ENCODE peak calls at places on chromosomes 16 and 17, in six cellular contexts. H is GM23248, L is IMR-90, Q is PC-3, Z is Karpas-422, D is mammary epithelial cell. M is an unnamed sample.
A peak's percentile ranks its signal among the peaks of the same experiment; 100 is the strongest.

GRCh38 chr17:9427460-9428315 is 147.9 kb downstream of the STX8 start:
- DNase-seq in H (no peak), L (peak; percentile 41), Q (no peak), Z (no peak), D (peak; percentile 20), M (no peak)

GRCh38 chr17:28712037-28712704 is 483 bp upstream of the PROCA1 start:
- DNase-seq in H (no peak), L (no peak), Q (no peak), Z (peak; percentile 90), D (no peak), M (peak; percentile 75)

GRCh38 chr17:82787081-82787848 is 35.4 kb downstream of the TBCD start:
- DNase-seq in H (peak; percentile 98), L (no peak), Q (no peak), Z (no peak), D (peak; percentile 97), M (no peak)

GRCh38 chr16:27242868-27243590 is 25.5 kb downstream of the NSMCE1 start:
- DNase-seq in H (peak; percentile 87), L (peak; percentile 98), Q (peak; percentile 72), Z (no peak), D (no peak), M (peak; percentile 52)

GRCh38 chr17:32112416-32112815 is 29.9 kb upstream of the RHOT1 start:
- DNase-seq in H (no peak), L (no peak), Q (no peak), Z (no peak), D (no peak), M (no peak)

GRCh38 chr17:34703533-34703932 is 124.2 kb downstream of the TMEM132E start:
- DNase-seq in H (peak; percentile 60), L (peak; percentile 43), Q (peak; percentile 48), Z (peak; percentile 74), D (peak; percentile 5), M (peak; percentile 74)

GRCh38 chr17:31319253-31319661 is 2.2 kb downstream of the EVI2A start:
- DNase-seq in H (no peak), L (no peak), Q (no peak), Z (peak; percentile 95), D (no peak), M (no peak)

GRCh38 chr16:22232277-22233049 is 26.4 kb downstream of the EEF2K start:
- DNase-seq in H (peak; percentile 15), L (peak; percentile 72), Q (peak; percentile 89), Z (no peak), D (peak; percentile 72), M (no peak)

GRCh38 chr16:58832496-58832895 is 98.4 kb upstream of the GOT2 start:
- DNase-seq in H (no peak), L (no peak), Q (no peak), Z (no peak), D (no peak), M (no peak)

GRCh38 chr17:59812139-59812538 is 80.6 kb downstream of the TUBD1 start:
- DNase-seq in H (no peak), L (no peak), Q (no peak), Z (peak; percentile 14), D (no peak), M (no peak)

GRCh38 chr17:61583242-61583641 is 7.8 kb downstream of the NACA2 start:
- DNase-seq in H (peak; percentile 79), L (peak; percentile 83), Q (peak; percentile 86), Z (peak; percentile 70), D (peak; percentile 55), M (no peak)

GRCh38 chr17:21376835-21377690 is 906 bp downstream of the KCNJ12 start:
- DNase-seq in H (peak; percentile 73), L (peak; percentile 8), Q (peak; percentile 43), Z (no peak), D (peak; percentile 23), M (no peak)

GRCh38 chr17:49553676-49554335 is 21.9 kb upstream of the NXPH3 start:
- DNase-seq in H (no peak), L (no peak), Q (no peak), Z (no peak), D (no peak), M (no peak)

GRCh38 chr16:17416461-17417221 is 54.1 kb downstream of the XYLT1 start:
- DNase-seq in H (peak; percentile 67), L (peak; percentile 38), Q (no peak), Z (peak; percentile 95), D (no peak), M (no peak)

GRCh38 chr16:626174-626765 is 4.5 kb upstream of the WFIKKN1 start:
- DNase-seq in H (no peak), L (no peak), Q (no peak), Z (no peak), D (no peak), M (no peak)
- H3K27ac ChIP-seq in H (peak overlapping the region; percentile 87), L (peak overlapping the region; percentile 75), Q (peak overlapping the region; percentile 44), Z (no peak overlapping the region), D (no peak overlapping the region), M (no peak overlapping the region)

GRCh38 chr16:48629531-48629930 is 19.6 kb upstream of the N4BP1 start:
- DNase-seq in H (no peak), L (no peak), Q (no peak), Z (no peak), D (no peak), M (no peak)

GRCh38 chr16:48632137-48632774 is 22.3 kb upstream of the N4BP1 start:
- DNase-seq in H (no peak), L (no peak), Q (no peak), Z (no peak), D (no peak), M (no peak)

GRCh38 chr16:48628359-48628985 is 18.5 kb upstream of the N4BP1 start:
- DNase-seq in H (no peak), L (no peak), Q (no peak), Z (no peak), D (no peak), M (no peak)

GRCh38 chr16:48627148-48627547 is 17.2 kb upstream of the N4BP1 start:
- DNase-seq in H (no peak), L (no peak), Q (no peak), Z (no peak), D (no peak), M (no peak)

DNA sequence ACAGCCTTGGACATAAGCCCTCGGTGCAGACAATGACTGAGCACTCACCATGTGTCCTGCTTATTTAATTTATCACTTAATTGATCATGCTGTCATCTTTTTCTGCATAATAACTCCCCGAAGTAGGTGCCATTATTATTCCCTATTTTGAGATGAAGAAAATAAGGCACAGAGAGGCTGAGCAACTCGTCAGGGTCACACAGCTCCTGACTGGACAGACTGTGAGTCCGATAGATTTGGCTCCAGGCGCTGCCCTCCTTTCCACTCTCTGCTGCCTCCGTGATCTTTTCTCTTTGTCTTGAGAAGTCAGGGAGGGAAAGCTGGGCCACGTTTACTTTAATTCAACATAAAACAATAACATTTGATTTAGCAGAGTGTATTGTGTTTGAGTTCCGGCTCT is 19.0 kb upstream of the N4BP1 start:
- DNase-seq in H (no peak), L (no peak), Q (no peak), Z (no peak), D (no peak), M (no peak)
- H2AFZ ChIP-seq in H (no peak overlapping the region), L (no peak overlapping the region), Q (no peak overlapping the region), Z (no peak overlapping the region), D (no peak overlapping the region), M (no peak overlapping the region)

GRCh38 chr16:84619103-84619460 is 1.2 kb upstream of the COTL1 start:
- DNase-seq in H (no peak), L (no peak), Q (no peak), Z (no peak), D (no peak), M (no peak)
- H3K4me3 ChIP-seq in H (peak overlapping the region; percentile 68), L (no peak overlapping the region), Q (peak overlapping the region; percentile 42), Z (peak overlapping the region; percentile 38), D (no peak overlapping the region), M (no peak overlapping the region)

GRCh38 chr16:80948886-80949502 is 57.7 kb downstream of the CMC2 start:
- DNase-seq in H (peak; percentile 63), L (peak; percentile 20), Q (peak; percentile 48), Z (peak; percentile 85), D (no peak), M (peak; percentile 21)
- H3K27ac ChIP-seq in H (no peak overlapping the region), L (no peak overlapping the region), Q (peak overlapping the region; percentile 21), Z (no peak overlapping the region), D (no peak overlapping the region), M (no peak overlapping the region)

DNA sequence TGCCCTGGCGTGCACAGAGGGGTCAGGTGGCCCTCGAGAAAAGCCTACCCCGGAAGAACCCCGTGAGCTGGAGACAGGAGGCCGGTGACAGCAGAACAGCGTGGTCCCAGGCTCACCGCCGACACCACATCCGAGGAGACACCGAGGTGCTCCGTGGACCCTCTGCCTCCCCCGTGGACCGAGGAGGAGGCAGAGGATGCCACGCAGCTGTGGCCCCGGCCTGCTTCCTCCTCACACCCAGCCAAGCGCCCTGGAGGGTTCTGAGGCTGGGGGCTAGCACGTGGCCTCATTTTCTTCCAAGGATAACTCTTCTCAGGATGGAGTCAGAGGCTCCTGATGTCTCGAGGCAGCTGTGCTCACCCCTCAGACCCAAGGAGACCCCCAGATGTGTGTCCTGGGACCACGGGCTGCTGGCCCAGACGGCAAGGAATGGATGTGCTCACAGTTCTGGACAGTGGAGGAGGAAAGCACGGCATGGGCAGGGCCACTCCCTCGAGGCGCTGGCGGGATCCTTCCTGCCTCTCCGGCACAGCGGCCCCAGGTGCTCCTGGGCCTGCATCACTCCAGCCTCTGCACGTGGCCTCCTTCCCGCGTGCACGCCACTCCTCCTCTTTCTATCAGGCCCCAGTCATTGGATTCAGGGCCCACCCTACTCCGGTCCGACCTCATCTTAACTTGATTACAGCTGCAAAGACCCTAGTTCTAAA is 4.4 kb upstream of the PVALEF start:
- DNase-seq in H (no peak), L (no peak), Q (no peak), Z (no peak), D (no peak), M (no peak)
- H2AFZ ChIP-seq in H (no peak overlapping the region), L (no peak overlapping the region), Q (no peak overlapping the region), Z (no peak overlapping the region), D (no peak overlapping the region), M (no peak overlapping the region)

GRCh38 chr17:68328676-68329075 is 37.4 kb downstream of the ARSG start:
- DNase-seq in H (no peak), L (peak; percentile 7), Q (peak; percentile 73), Z (no peak), D (peak; percentile 82), M (no peak)

GRCh38 chr17:68325961-68326360 is 34.7 kb downstream of the ARSG start:
- DNase-seq in H (no peak), L (no peak), Q (no peak), Z (no peak), D (no peak), M (no peak)

GRCh38 chr17:68326681-68327080 is 35.4 kb downstream of the ARSG start:
- DNase-seq in H (peak; percentile 38), L (peak; percentile 21), Q (no peak), Z (no peak), D (peak; percentile 42), M (no peak)

GRCh38 chr17:68329331-68329730 is 38.0 kb downstream of the ARSG start:
- DNase-seq in H (no peak), L (no peak), Q (no peak), Z (no peak), D (no peak), M (no peak)

DNA sequence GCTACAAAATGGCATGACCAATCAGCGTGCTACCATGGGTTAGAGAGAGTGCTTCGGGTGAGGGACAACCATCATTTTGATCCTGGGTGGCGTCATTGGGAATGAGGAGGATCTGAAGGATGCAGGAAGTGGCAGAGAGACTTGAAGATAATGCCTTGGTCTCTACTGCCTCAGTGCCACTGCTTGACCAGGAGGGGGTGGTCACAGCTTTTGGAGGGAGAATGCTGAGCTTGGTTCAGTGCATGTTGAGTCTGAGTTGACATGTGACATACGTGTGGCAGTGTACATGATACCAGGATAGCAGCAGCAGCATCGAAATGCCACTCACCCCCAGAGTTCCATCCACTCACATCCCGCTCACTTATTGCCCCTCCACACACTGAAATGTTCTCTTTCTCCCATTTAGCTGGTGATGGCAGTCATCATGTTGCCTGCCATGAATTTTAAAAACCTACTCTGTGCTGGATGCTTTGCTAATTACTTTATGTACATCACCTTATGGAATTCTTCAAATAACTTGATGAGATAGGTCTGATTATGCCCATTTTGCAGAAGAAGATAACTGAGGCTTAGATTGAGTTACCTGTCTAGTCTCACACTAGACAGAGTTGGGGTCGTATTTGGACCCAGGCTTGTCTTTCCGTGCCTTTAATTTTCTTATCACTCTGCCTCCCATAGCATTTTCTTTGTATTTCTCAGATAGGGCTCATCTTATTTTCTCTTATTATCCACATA is 36.7 kb downstream of the ARSG start:
- DNase-seq in H (no peak), L (no peak), Q (no peak), Z (peak; percentile 60), D (no peak), M (no peak)
- H3K4me3 ChIP-seq in H (no peak overlapping the region), L (no peak overlapping the region), Q (no peak overlapping the region), Z (no peak overlapping the region), D (no peak overlapping the region), M (no peak overlapping the region)

M was measured in DND-41.